ENCODE peak calls at places on chromosomes 13 and 19, in six cellular contexts. P is neural crest cell, K is ovary, T is Calu3, O is brain microvascular endothelial cell, L is HFF-Myc. D is an unnamed sample.

GRCh38 chr13:99331881-99332293 is 24.7 kb upstream of the GPR183 start:
- DNase-seq in P (no peak), K (no peak), T (no peak), O (no peak), L (no peak), D (peak)

GRCh38 chr19:3079578-3079977 is 14.6 kb upstream of the GNA11 start:
- DNase-seq in P (no peak), K (no peak), T (no peak), O (no peak), L (no peak), D (no peak)

GRCh38 chr13:36069881-36070366 is 61.3 kb downstream of the DCLK1 start:
- DNase-seq in P (no peak), K (peak), T (no peak), O (no peak), L (no peak), D (no peak)

GRCh38 chr13:112249644-112250610 is 126.2 kb upstream of the SPACA7 start:
- DNase-seq in P (no peak), K (no peak), T (no peak), O (no peak), L (no peak), D (no peak)

GRCh38 chr13:91709180-91709579 is 310.8 kb downstream of the GPC5 start:
- DNase-seq in P (no peak), K (no peak), T (no peak), O (no peak), L (no peak), D (no peak)

GRCh38 chr13:76812971-76813691 is 73.1 kb downstream of the KCTD12 start:
- DNase-seq in P (no peak), K (peak), T (no peak), O (no peak), L (no peak), D (peak)

GRCh38 chr19:16594131-16594586 is 21.9 kb upstream of the SLC35E1 start:
- DNase-seq in P (no peak), K (no peak), T (no peak), O (no peak), L (no peak), D (no peak)

GRCh38 chr19:38547446-38547845 is 70.3 kb downstream of the MAP4K1 start:
- DNase-seq in P (no peak), K (no peak), T (no peak), O (no peak), L (no peak), D (no peak)

DNA sequence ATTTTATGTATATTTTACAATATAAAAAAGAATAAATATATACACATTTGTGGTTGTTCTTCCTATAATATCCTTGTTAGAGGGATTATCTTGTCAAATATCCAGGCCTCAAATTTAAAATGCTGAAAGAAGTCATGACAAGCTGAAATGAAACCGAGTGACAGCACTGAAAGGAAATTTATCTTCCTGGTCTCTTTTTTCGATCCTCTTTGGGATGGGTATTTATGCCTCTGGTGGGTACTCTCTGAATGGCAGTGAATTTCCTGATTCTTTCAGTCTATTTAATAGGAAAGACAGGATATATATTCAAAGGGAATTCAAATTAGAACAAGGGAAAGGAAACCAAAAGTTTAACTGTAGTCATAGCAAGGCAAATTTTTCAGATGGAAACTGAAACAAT is 98.0 kb downstream of the DLEU7 start:
- DNase-seq in P (no peak), K (no peak), T (no peak), O (no peak), L (no peak), D (no peak)
- TF ChIP-seq CTCF in P (peak), K (no peak), T (no peak), O (peak), L (no peak), D (no peak)

GRCh38 chr13:109275848-109276247 is 510.5 kb downstream of the IRS2 start:
- DNase-seq in P (no peak), K (no peak), T (peak), O (no peak), L (no peak), D (peak)
- TF ChIP-seq CTCF in P (peak), K (no peak), T (no peak), O (peak), L (peak), D (no peak)

GRCh38 chr13:50915562-50915961 is 6.0 kb downstream of the RNASEH2B start:
- DNase-seq in P (no peak), K (no peak), T (no peak), O (no peak), L (no peak), D (no peak)
- TF ChIP-seq CTCF in P (no peak), K (no peak), T (no peak), O (no peak), L (no peak), D (no peak)

GRCh38 chr13:114144606-114145244 is 12.3 kb upstream of the RASA3 start:
- DNase-seq in P (no peak), K (no peak), T (no peak), O (no peak), L (no peak), D (no peak)

GRCh38 chr13:114142640-114143490 is 10.4 kb upstream of the RASA3 start:
- DNase-seq in P (no peak), K (no peak), T (no peak), O (no peak), L (no peak), D (no peak)

GRCh38 chr13:114145256-114145655 is 12.8 kb upstream of the RASA3 start:
- DNase-seq in P (no peak), K (no peak), T (no peak), O (no peak), L (no peak), D (no peak)

GRCh38 chr13:114145722-114146121 is 13.3 kb upstream of the RASA3 start:
- DNase-seq in P (no peak), K (no peak), T (no peak), O (no peak), L (no peak), D (no peak)

DNA sequence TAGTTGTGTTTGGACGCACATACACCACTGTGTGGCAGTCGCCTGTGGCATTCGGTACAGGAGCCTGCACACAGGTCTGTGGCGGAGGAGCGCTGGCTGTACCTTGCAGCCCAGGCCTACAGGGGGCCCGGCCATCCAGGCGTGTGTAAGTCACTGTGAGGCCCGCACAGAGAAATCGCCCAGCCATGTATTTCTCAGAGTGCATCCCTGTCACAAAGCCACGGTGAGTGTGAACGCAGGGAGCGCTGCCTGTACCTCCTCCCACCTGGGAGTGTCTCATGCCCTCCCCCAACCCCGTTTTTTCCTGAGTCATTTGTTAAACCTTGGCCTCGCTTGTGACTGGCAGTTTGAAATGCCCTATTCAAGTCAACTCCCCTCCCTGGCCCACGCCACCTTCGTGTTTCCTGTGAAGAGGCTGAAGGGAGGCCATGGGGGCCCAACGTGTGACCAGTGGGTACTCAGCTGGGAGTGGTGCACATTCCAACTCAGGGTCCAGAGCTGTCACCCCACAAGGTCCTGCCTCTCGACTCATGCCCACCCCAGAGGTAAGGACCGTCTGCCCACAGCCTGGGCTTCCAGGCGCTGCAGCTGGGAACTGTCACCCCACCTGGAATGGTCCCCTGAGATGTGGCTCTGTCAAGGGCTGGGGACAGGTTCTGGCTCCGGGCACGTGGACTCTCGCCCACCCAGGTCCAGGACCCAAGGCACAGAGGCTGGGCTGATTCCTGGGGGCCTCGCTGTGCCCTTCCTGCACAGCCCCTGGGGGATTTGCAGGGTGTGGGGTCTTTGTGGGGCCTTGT is 11.6 kb upstream of the RASA3 start:
- DNase-seq in P (no peak), K (no peak), T (no peak), O (no peak), L (no peak), D (no peak)
- TF ChIP-seq CTCF in P (peak), K (no peak), T (no peak), O (peak), L (peak), D (no peak)